ENCODE peak calls at places on chromosomes 12 and 14, in six cellular contexts. One of them, this sample, is unnamed.

GRCh38 chr12:32478858-32479257 is 79.5 kb downstream of the FGD4 start:
- DNase-seq in stimulated activated CD4-positive, alpha-beta T cell treated with anti-CD3 and anti-CD28 coated beads, Interleukin-4, amount 100 ng/mL, for 1 hour: no peak
- DNase-seq in stomach: no peak
- DNase-seq in NAMALWA: no peak
- DNase-seq in NT2/D1: no peak
- DNase-seq in thoracic aorta: no peak
- DNase-seq in this sample: no peak

GRCh38 chr12:78671295-78671694 is 193.3 kb upstream of the SYT1 start:
- DNase-seq in stimulated activated CD4-positive, alpha-beta T cell treated with anti-CD3 and anti-CD28 coated beads, Interleukin-4, amount 100 ng/mL, for 1 hour: no peak
- DNase-seq in NT2/D1: no peak
- DNase-seq in stomach: no peak
- DNase-seq in thoracic aorta: no peak
- DNase-seq in NAMALWA: no peak
- DNase-seq in this sample: no peak

GRCh38 chr14:76948213-76948947 is 80.1 kb downstream of the IRF2BPL start:
- DNase-seq in stimulated activated CD4-positive, alpha-beta T cell treated with anti-CD3 and anti-CD28 coated beads, Interleukin-4, amount 100 ng/mL, for 1 hour: no peak
- DNase-seq in thoracic aorta: no peak
- DNase-seq in NAMALWA: no peak
- DNase-seq in stomach: peak; percentile 79
- DNase-seq in NT2/D1: no peak
- DNase-seq in this sample: no peak

GRCh38 chr14:75558440-75558839 is 20.0 kb upstream of the FLVCR2 start:
- DNase-seq in thoracic aorta: no peak
- DNase-seq in NT2/D1: no peak
- DNase-seq in NAMALWA: no peak
- DNase-seq in stomach: no peak
- DNase-seq in stimulated activated CD4-positive, alpha-beta T cell treated with anti-CD3 and anti-CD28 coated beads, Interleukin-4, amount 100 ng/mL, for 1 hour: no peak
- DNase-seq in this sample: no peak

GRCh38 chr14:67263499-67264149 is 22.4 kb downstream of the PALS1 start:
- DNase-seq in NT2/D1: no peak
- DNase-seq in NAMALWA: no peak
- DNase-seq in stomach: no peak
- DNase-seq in thoracic aorta: no peak
- DNase-seq in stimulated activated CD4-positive, alpha-beta T cell treated with anti-CD3 and anti-CD28 coated beads, Interleukin-4, amount 100 ng/mL, for 1 hour: no peak
- DNase-seq in this sample: no peak

GRCh38 chr12:6608592-6609311 is 1.6 kb upstream of the CHD4 start:
- DNase-seq in NAMALWA: peak; percentile 72
- DNase-seq in stimulated activated CD4-positive, alpha-beta T cell treated with anti-CD3 and anti-CD28 coated beads, Interleukin-4, amount 100 ng/mL, for 1 hour: no peak
- DNase-seq in thoracic aorta: no peak
- DNase-seq in NT2/D1: no peak
- DNase-seq in stomach: no peak
- DNase-seq in this sample: no peak

GRCh38 chr12:12350868-12351463 is 924 bp upstream of the MANSC1 start:
- DNase-seq in NAMALWA: no peak
- DNase-seq in NT2/D1: no peak
- DNase-seq in stomach: no peak
- DNase-seq in thoracic aorta: no peak
- DNase-seq in stimulated activated CD4-positive, alpha-beta T cell treated with anti-CD3 and anti-CD28 coated beads, Interleukin-4, amount 100 ng/mL, for 1 hour: no peak
- DNase-seq in this sample: no peak

GRCh38 chr12:18461738-18462137 is 200.4 kb downstream of the PIK3C2G start:
- DNase-seq in thoracic aorta: no peak
- DNase-seq in NT2/D1: no peak
- DNase-seq in NAMALWA: no peak
- DNase-seq in stimulated activated CD4-positive, alpha-beta T cell treated with anti-CD3 and anti-CD28 coated beads, Interleukin-4, amount 100 ng/mL, for 1 hour: no peak
- DNase-seq in stomach: no peak
- DNase-seq in this sample: no peak

GRCh38 chr14:58078471-58078870 is 73.5 kb downstream of the ARMH4 start:
- DNase-seq in stomach: no peak
- DNase-seq in stimulated activated CD4-positive, alpha-beta T cell treated with anti-CD3 and anti-CD28 coated beads, Interleukin-4, amount 100 ng/mL, for 1 hour: no peak
- DNase-seq in thoracic aorta: no peak
- DNase-seq in NAMALWA: no peak
- DNase-seq in NT2/D1: no peak
- DNase-seq in this sample: no peak

GRCh38 chr12:58479403-58479802 is 440.9 kb downstream of the LRIG3 start:
- DNase-seq in thoracic aorta: no peak
- DNase-seq in NAMALWA: no peak
- DNase-seq in stimulated activated CD4-positive, alpha-beta T cell treated with anti-CD3 and anti-CD28 coated beads, Interleukin-4, amount 100 ng/mL, for 1 hour: no peak
- DNase-seq in NT2/D1: no peak
- DNase-seq in stomach: no peak
- DNase-seq in this sample: no peak

GRCh38 chr14:67432088-67432564 is 20.2 kb upstream of the PLEK2 start:
- DNase-seq in stomach: no peak
- DNase-seq in thoracic aorta: no peak
- DNase-seq in NT2/D1: no peak
- DNase-seq in NAMALWA: no peak
- DNase-seq in stimulated activated CD4-positive, alpha-beta T cell treated with anti-CD3 and anti-CD28 coated beads, Interleukin-4, amount 100 ng/mL, for 1 hour: no peak
- DNase-seq in this sample: no peak

GRCh38 chr12:110744697-110745264 is 2.1 kb upstream of the PPP1CC start:
- DNase-seq in stomach: peak; percentile 64
- DNase-seq in NAMALWA: no peak
- DNase-seq in stimulated activated CD4-positive, alpha-beta T cell treated with anti-CD3 and anti-CD28 coated beads, Interleukin-4, amount 100 ng/mL, for 1 hour: no peak
- DNase-seq in thoracic aorta: no peak
- DNase-seq in NT2/D1: no peak
- DNase-seq in this sample: no peak

GRCh38 chr12:685388-685787 is 22.1 kb upstream of the NINJ2 start:
- DNase-seq in stomach: no peak
- DNase-seq in NT2/D1: no peak
- DNase-seq in stimulated activated CD4-positive, alpha-beta T cell treated with anti-CD3 and anti-CD28 coated beads, Interleukin-4, amount 100 ng/mL, for 1 hour: peak; percentile 59
- DNase-seq in NAMALWA: peak; percentile 91
- DNase-seq in thoracic aorta: no peak
- DNase-seq in this sample: no peak

GRCh38 chr14:76195003-76195402 is 43.3 kb downstream of the GPATCH2L start:
- DNase-seq in stomach: no peak
- DNase-seq in NT2/D1: no peak
- DNase-seq in NAMALWA: no peak
- DNase-seq in stimulated activated CD4-positive, alpha-beta T cell treated with anti-CD3 and anti-CD28 coated beads, Interleukin-4, amount 100 ng/mL, for 1 hour: no peak
- DNase-seq in thoracic aorta: no peak
- DNase-seq in this sample: no peak

GRCh38 chr14:68564826-68565760 is 227.8 kb downstream of the ZFP36L1 start:
- DNase-seq in NT2/D1: no peak
- DNase-seq in thoracic aorta: no peak
- DNase-seq in stimulated activated CD4-positive, alpha-beta T cell treated with anti-CD3 and anti-CD28 coated beads, Interleukin-4, amount 100 ng/mL, for 1 hour: no peak
- DNase-seq in NAMALWA: no peak
- DNase-seq in stomach: no peak
- DNase-seq in this sample: no peak

This sample was measured in omental fat pad.